ENCODE peak calls at places on chromosome 4, in five cellular contexts. G, I, Z, V and Q are unnamed samples. For H3K4me1, the result is how much of the 10 kb centered on the place peaks cover.

GRCh38 chr4:113383111-113383785 is 333.8 kb downstream of the ANK2 start:
- DNase-seq in I (peak), G (peak), Z (no peak), V (no peak), Q (no peak)

GRCh38 chr4:36676139-36677050 is 395.0 kb downstream of the DTHD1 start:
- DNase-seq in V (no peak), Z (no peak), I (no peak), G (no peak), Q (no peak)

GRCh38 chr4:112889619-112890294 is 159.7 kb upstream of the ANK2 start:
- DNase-seq in G (peak), I (no peak), Z (no peak), V (no peak), Q (no peak)

GRCh38 chr4:124806403-124806802 is 93.9 kb upstream of the ANKRD50 start:
- DNase-seq in G (peak), I (no peak), Z (no peak), V (no peak), Q (no peak)

GRCh38 chr4:78645853-78646757 is 94.5 kb downstream of the ANXA3 start:
- DNase-seq in Z (peak), G (peak), V (peak), I (peak), Q (peak)

GRCh38 chr4:5780831-5781480 is 70.0 kb downstream of the EVC start:
- DNase-seq in Z (no peak), I (peak), V (no peak), G (peak), Q (no peak)

GRCh38 chr4:123746981-123747380 is 350.4 kb downstream of the SPRY1 start:
- DNase-seq in I (no peak), Z (no peak), G (no peak), V (no peak), Q (no peak)

GRCh38 chr4:19523964-19524363 is 727.7 kb upstream of the SLIT2 start:
- DNase-seq in I (no peak), Z (no peak), G (no peak), V (no peak), Q (no peak)

GRCh38 chr4:71229477-71230257 is 109.2 kb upstream of the SLC4A4 start:
- DNase-seq in G (peak), V (peak), I (peak), Z (peak), Q (no peak)

GRCh38 chr4:36053931-36054330 is 190.4 kb downstream of the ARAP2 start:
- DNase-seq in G (peak), I (no peak), Z (no peak), V (no peak), Q (no peak)

GRCh38 chr4:166499820-166500219 is 626.8 kb downstream of the TLL1 start:
- DNase-seq in Z (no peak), I (no peak), V (no peak), G (no peak), Q (no peak)

GRCh38 chr4:83259586-83259985 is 25.0 kb downstream of the COQ2 start:
- DNase-seq in Z (no peak), G (no peak), V (no peak), I (no peak), Q (no peak)

GRCh38 chr4:147019061-147019460 is 73.4 kb upstream of the TTC29 start:
- DNase-seq in V (peak), Z (peak), I (peak), G (peak), Q (peak)

GRCh38 chr4:81491943-81492342 is 20.2 kb upstream of the RASGEF1B start:
- DNase-seq in V (no peak), I (no peak), G (no peak), Z (no peak), Q (no peak)

GRCh38 chr4:186910385-186910784 is 186.7 kb upstream of the FAT1 start:
- DNase-seq in Z (no peak), G (no peak), V (no peak), I (no peak), Q (no peak)

GRCh38 chr4:73309211-73309610 is 50.6 kb upstream of the ANKRD17 start:
- DNase-seq in Z (no peak), V (no peak), G (peak), I (no peak), Q (no peak)

GRCh38 chr4:122930877-122931276 is 8.5 kb upstream of the NUDT6 start:
- DNase-seq in G (no peak), Z (no peak), I (no peak), V (no peak), Q (no peak)

GRCh38 chr4:54657556-54658313 is at the start of gene KIT:
- DNase-seq in G (no peak), V (peak), Z (no peak), I (peak), Q (no peak)

GRCh38 chr4:67721770-67722597 is 21.0 kb upstream of the UBA6 start:
- DNase-seq in V (no peak), G (peak), Z (no peak), I (no peak), Q (no peak)

GRCh38 chr4:40211224-40212185 is 14.7 kb downstream of the RHOH start:
- DNase-seq in Z (no peak), I (no peak), G (no peak), V (no peak), Q (no peak)

GRCh38 chr4:40309250-40309774 is 25.8 kb upstream of the CHRNA9 start:
- DNase-seq in Z (peak), V (peak), I (peak), G (peak), Q (peak)

GRCh38 chr4:145266881-145267280 is 86.5 kb upstream of the OTUD4 start:
- DNase-seq in Z (no peak), I (no peak), V (no peak), G (no peak), Q (no peak)

GRCh38 chr4:180962268-180962667 is 1280.9 kb upstream of the TENM3 start:
- DNase-seq in Z (no peak), V (no peak), I (no peak), G (no peak), Q (no peak)

GRCh38 chr4:53541577-53542206 is 49.6 kb downstream of the LNX1 start:
- DNase-seq in G (peak), Z (no peak), I (peak), V (no peak), Q (no peak)

GRCh38 chr4:158768577-158769174 is at the start of gene FNIP2:
- DNase-seq in V (peak), Z (peak), I (peak), G (peak), Q (peak)

GRCh38 chr4:169122405-169122804 is 112.3 kb upstream of the CBR4 start:
- DNase-seq in G (no peak), Z (no peak), I (no peak), V (no peak), Q (no peak)

GRCh38 chr4:185987976-185988627 is 80.9 kb upstream of the TLR3 start:
- DNase-seq in I (no peak), G (peak), Z (no peak), V (no peak), Q (no peak)

GRCh38 chr4:181959121-181959520 is 284.1 kb upstream of the TENM3 start:
- DNase-seq in G (peak), Z (no peak), I (peak), V (no peak), Q (no peak)

GRCh38 chr4:74632634-74633033 is 161.7 kb downstream of the BTC start:
- DNase-seq in I (no peak), V (peak), G (peak), Z (no peak), Q (peak)

GRCh38 chr4:3532714-3533336 is 603 bp upstream of the LRPAP1 start:
- DNase-seq in I (no peak), V (no peak), Z (no peak), G (no peak), Q (no peak)

GRCh38 chr4:24963277-24963676 is 50.4 kb upstream of the CCDC149 start:
- DNase-seq in G (no peak), I (no peak), Z (no peak), V (no peak), Q (no peak)

GRCh38 chr4:2265113-2266110 is 3.5 kb upstream of the MXD4 start:
- DNase-seq in I (no peak), V (no peak), Z (no peak), G (no peak), Q (no peak)

GRCh38 chr4:171565130-171565788 is 247.9 kb upstream of the GALNTL6 start:
- DNase-seq in V (no peak), I (no peak), Z (no peak), G (no peak), Q (no peak)

GRCh38 chr4:168335621-168336020 is 17.1 kb upstream of the DDX60 start:
- DNase-seq in V (no peak), G (peak), I (no peak), Z (no peak), Q (no peak)

GRCh38 chr4:145564540-145564939 is 54.6 kb upstream of the MMAA start:
- DNase-seq in G (no peak), V (no peak), I (no peak), Z (no peak), Q (no peak)

GRCh38 chr4:102578270-102578669 is 77.1 kb downstream of the NFKB1 start:
- DNase-seq in V (no peak), Z (no peak), G (no peak), I (no peak), Q (no peak)

GRCh38 chr4:2797188-2797544 is 4.3 kb downstream of the SH3BP2 start:
- DNase-seq in Z (no peak), V (peak), I (no peak), G (no peak), Q (no peak)

GRCh38 chr4:94455081-94455480 is 3.3 kb downstream of the PDLIM5 start:
- DNase-seq in G (peak), V (peak), Z (peak), I (peak), Q (no peak)

GRCh38 chr4:123444298-123444731 is 47.7 kb downstream of the SPRY1 start:
- DNase-seq in V (no peak), Z (no peak), G (peak), I (peak), Q (peak)

GRCh38 chr4:100511906-100512305 is 5.9 kb downstream of the EMCN start:
- DNase-seq in G (no peak), V (no peak), I (no peak), Z (no peak), Q (no peak)

GRCh38 chr4:100519205-100519604 is 1.4 kb upstream of the EMCN start:
- DNase-seq in I (no peak), G (no peak), V (no peak), Z (no peak), Q (no peak)

GRCh38 chr4:100516225-100516624 is 1.6 kb downstream of the EMCN start:
- DNase-seq in G (no peak), V (no peak), Z (no peak), I (no peak), Q (no peak)

GRCh38 chr4:100517864-100518341 is at the start of gene EMCN:
- DNase-seq in I (peak), Z (no peak), V (no peak), G (no peak), Q (no peak)
- H3K4me3 ChIP-seq in I (no peak), Z (no peak), V (peak), G (no peak), Q (no peak)

GRCh38 chr4:1243451-1244080 is 5.4 kb downstream of the CTBP1 start:
- DNase-seq in Z (no peak), I (peak), G (no peak), V (no peak), Q (no peak)

GRCh38 chr4:1241466-1241935 is 7.4 kb downstream of the CTBP1 start:
- DNase-seq in I (no peak), G (no peak), Z (no peak), V (no peak), Q (no peak)

GRCh38 chr4:1242506-1243450 is 6.2 kb downstream of the CTBP1 start:
- DNase-seq in V (no peak), I (no peak), G (no peak), Z (no peak), Q (no peak)

GRCh38 chr4:1240721-1241465 is 8.0 kb downstream of the CTBP1 start:
- DNase-seq in G (no peak), V (no peak), I (no peak), Z (no peak), Q (no peak)

GRCh38 chr4:1241936-1242505 is 6.9 kb downstream of the CTBP1 start:
- DNase-seq in V (no peak), I (peak), Z (no peak), G (no peak), Q (no peak)
- H3K4me1 ChIP-seq in V (half or more), I (half or more), Z (under half), G (under half), Q (under half)

GRCh38 chr4:7971881-7972500 is 32.3 kb upstream of the AFAP1 start:
- DNase-seq in I (no peak), G (no peak), Z (no peak), V (no peak), Q (no peak)
- H3K4me3 ChIP-seq in I (no peak), G (no peak), Z (no peak), V (no peak), Q (no peak)

GRCh38 chr4:87031946-87032345 is 97.1 kb downstream of the AFF1 start:
- DNase-seq in Z (no peak), V (no peak), I (no peak), G (no peak), Q (no peak)

GRCh38 chr4:87035881-87036509 is 101.2 kb downstream of the AFF1 start:
- DNase-seq in G (no peak), Z (no peak), V (no peak), I (no peak), Q (no peak)

GRCh38 chr4:87032884-87033533 is 98.2 kb downstream of the AFF1 start:
- DNase-seq in G (peak), Z (no peak), I (no peak), V (no peak), Q (no peak)

GRCh38 chr4:87034527-87034926 is 99.7 kb downstream of the AFF1 start:
- DNase-seq in I (no peak), V (no peak), Z (no peak), G (no peak), Q (no peak)

DNA sequence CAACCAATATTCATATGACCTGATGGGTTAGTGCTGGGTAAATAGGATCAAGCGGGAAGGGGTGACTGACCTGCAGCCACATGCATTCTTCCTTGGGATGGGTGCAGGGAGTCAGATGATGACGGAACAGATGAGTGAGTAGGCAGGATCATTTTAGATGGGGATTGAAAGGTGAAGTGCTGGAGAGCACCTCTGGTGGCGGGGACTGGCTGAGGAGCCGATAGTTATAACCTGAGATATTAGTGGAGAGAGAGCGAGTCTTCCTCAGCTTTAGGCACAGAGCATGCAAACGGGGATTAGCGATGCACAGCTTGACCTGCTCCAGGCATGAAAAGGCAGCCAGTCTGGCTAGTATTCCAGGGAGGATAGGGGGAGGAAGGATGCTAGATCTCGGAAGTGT is 99.1 kb downstream of the AFF1 start:
- DNase-seq in G (no peak), I (no peak), Z (no peak), V (no peak), Q (no peak)
- H3K4me1 ChIP-seq in G (under half), I (half or more), Z (half or more), V (half or more), Q (under half)

GRCh38 chr4:4590496-4590895 is 48.6 kb upstream of the STX18 start:
- DNase-seq in Z (no peak), V (no peak), I (no peak), G (peak), Q (no peak)
- H3K4me3 ChIP-seq in Z (no peak), V (no peak), I (no peak), G (no peak), Q (no peak)